ENCODE peak calls at places on chromosomes 2 and 18, in seven cellular contexts. A, P, J, T, S, L and D are unnamed samples.

GRCh38 chr2:13006829-13007715 is 290.3 kb downstream of the TRIB2 start:
- DNase-seq in A (peak), S (peak), L (no peak), J (peak), T (peak), P (peak), D (no peak)

GRCh38 chr2:240567137-240567871 is 980 bp upstream of the RNPEPL1 start:
- DNase-seq in P (no peak), L (no peak), S (no peak), J (no peak), A (no peak), T (no peak), D (peak)

GRCh38 chr2:58558866-58559265 is 317.7 kb upstream of the FANCL start:
- DNase-seq in S (no peak), T (no peak), L (no peak), P (no peak), J (no peak), A (no peak), D (no peak)

GRCh38 chr18:2901405-2901989 is 54.7 kb downstream of the EMILIN2 start:
- DNase-seq in S (no peak), L (no peak), A (peak), P (peak), J (no peak), T (peak), D (peak)

GRCh38 chr2:190717764-190718651 is 69.1 kb downstream of the NAB1 start:
- DNase-seq in A (no peak), P (no peak), T (no peak), L (no peak), S (no peak), J (no peak), D (no peak)

GRCh38 chr2:55048925-55049793 is 1.1 kb downstream of the RTN4 start:
- DNase-seq in J (peak), S (peak), P (peak), L (no peak), T (peak), A (peak), D (peak)

GRCh38 chr2:20247084-20247483 is 22.2 kb upstream of the SDC1 start:
- DNase-seq in L (no peak), T (no peak), J (no peak), A (no peak), S (no peak), P (no peak), D (no peak)

GRCh38 chr2:85434677-85435076 is 16.2 kb downstream of the SH2D6 start:
- DNase-seq in P (no peak), J (no peak), A (no peak), T (no peak), S (no peak), L (no peak), D (no peak)

GRCh38 chr2:231300020-231300721 is 95.3 kb upstream of the B3GNT7 start:
- DNase-seq in T (no peak), A (no peak), J (no peak), S (no peak), P (no peak), L (peak), D (no peak)

GRCh38 chr2:230956827-230957755 is 32.0 kb upstream of the GPR55 start:
- DNase-seq in P (peak), J (peak), T (peak), S (peak), A (peak), L (peak), D (no peak)

GRCh38 chr2:65388051-65388531 is 44.3 kb downstream of the SPRED2 start:
- DNase-seq in J (no peak), A (no peak), T (no peak), S (peak), L (peak), P (no peak), D (no peak)

GRCh38 chr2:31992934-31993333 is 17.9 kb downstream of the MEMO1 start:
- DNase-seq in T (no peak), J (no peak), A (no peak), L (no peak), S (no peak), P (no peak), D (no peak)

GRCh38 chr2:31992025-31992566 is 18.7 kb downstream of the MEMO1 start:
- DNase-seq in L (no peak), A (no peak), P (no peak), S (no peak), T (no peak), J (no peak), D (no peak)

GRCh38 chr2:31983762-31984467 is 26.9 kb downstream of the MEMO1 start:
- DNase-seq in A (peak), J (no peak), S (no peak), L (no peak), P (no peak), T (no peak), D (no peak)

GRCh38 chr2:31986906-31987305 is 23.9 kb downstream of the MEMO1 start:
- DNase-seq in P (no peak), S (no peak), L (no peak), J (no peak), A (no peak), T (no peak), D (no peak)

DNA sequence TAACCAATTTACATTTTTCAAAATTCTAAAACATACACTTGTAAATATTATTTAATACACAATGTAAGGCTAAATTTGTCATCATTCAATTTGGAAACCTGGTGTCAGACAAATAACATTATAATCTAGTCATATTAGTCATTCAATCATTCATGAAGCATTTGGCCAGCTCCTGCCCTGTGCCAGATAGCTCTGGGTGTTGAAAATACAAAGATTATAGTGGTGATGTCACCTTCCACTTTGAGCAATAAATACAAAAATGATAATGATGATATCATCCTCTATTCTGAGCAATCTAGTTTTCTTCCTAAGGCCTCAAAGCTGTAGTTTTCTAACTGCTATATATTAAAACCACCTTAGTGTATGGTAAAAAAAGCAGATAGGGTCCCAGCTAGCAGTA is 23.4 kb downstream of the MEMO1 start:
- DNase-seq in A (peak), T (peak), S (peak), L (no peak), P (peak), J (no peak), D (no peak)
- H3K9ac ChIP-seq in A (no peak), T (no peak), S (no peak), L (no peak), P (no peak), J (no peak), D (no peak)

GRCh38 chr2:26068602-26069298 is 34.9 kb downstream of the RAB10 start:
- DNase-seq in P (peak), L (peak), A (peak), J (peak), T (peak), S (peak), D (no peak)
- H3K9ac ChIP-seq in P (no peak), L (no peak), A (no peak), J (peak), T (no peak), S (peak), D (no peak)

DNA sequence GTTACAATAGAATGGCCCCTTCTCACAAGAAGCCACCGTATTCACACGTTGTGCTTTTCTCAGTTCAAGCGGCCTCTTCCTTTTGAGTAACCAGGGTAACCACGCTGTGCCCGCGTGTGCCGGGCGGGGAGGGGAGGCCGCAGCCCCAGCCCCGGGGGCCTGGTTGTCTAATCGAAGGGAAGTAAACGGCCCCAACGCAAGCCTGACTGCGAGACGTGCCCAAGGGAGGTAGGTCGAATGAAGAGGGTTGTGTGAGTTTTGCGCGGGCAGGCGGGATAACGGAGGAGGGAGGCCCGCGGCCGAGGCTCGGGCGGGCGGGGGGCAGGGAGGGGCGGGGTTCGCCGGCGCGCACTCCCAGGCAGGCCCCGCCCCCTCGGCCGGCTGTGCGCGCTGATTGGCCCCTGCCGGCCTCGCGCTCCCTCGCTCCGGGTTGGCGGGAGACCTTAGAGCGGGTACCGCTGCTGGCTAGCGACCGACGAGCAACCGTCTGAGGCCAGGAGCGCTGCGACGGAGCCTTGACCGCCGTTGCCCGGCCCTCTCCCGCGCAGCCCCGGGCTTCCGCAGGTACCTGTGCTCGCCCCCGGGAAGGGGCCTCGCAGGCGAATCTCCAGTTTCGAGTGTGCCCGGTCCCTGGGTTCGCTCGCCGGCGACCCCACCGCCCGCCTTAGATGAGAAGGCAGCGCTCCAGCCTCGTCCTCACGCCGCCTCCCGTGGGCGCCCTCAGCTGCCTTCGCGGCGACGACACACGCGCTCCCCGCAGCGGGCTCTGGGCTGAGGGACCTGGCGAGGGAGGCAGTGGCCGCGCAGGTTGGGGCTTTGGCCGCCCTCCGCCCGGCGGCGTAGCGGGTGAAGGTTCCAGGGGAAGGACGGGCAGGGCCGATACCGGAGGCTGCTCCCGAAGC is at the start of gene SPDYA:
- DNase-seq in P (peak), J (peak), L (no peak), T (peak), A (peak), S (peak), D (peak)
- H3K9ac ChIP-seq in P (peak), J (no peak), L (peak), T (peak), A (peak), S (no peak), D (no peak)

DNA sequence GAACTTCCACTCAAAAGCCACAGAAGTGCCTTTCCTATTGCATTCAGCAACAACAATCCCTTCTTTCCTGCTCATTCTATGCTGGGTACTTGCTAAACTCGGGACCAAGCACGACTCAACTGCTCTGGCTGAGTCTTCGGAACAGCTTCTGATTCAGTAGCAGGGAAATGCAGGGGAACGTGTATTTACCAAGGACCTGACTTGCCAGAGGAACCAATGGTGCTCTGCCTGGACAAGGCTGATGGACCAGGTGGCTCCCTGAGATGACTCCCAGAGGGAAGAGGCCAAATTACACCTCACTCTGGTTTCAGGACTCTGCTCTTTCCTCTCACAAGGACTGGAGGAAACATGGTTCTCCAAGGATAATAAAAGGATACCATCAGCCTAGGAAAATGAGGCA is 12.2 kb downstream of the CXCR2 start:
- DNase-seq in A (no peak), J (no peak), P (no peak), L (no peak), T (no peak), S (no peak), D (no peak)
- H3K9ac ChIP-seq in A (no peak), J (no peak), P (no peak), L (no peak), T (no peak), S (no peak), D (no peak)

DNA sequence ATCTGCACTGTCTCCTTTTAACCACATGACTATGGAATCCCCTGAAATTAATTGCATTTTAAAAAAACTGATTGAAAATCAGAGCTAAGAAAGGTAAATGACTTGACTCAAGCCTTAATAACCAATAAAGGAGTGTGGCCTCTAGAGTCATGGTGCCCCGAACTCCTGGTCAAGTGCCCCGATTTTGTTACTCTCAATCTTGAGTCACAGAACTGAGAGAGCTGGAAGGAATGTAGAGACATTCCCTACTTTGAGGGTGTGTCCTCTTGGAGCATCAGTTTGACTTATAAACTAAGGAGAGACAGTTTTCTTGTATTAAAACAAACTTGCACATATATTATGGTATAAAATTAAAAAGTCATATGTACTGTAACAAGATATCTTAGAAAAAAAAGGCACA is 2.4 kb downstream of the WDR43 start:
- DNase-seq in T (peak), L (no peak), S (peak), A (peak), P (peak), J (no peak), D (no peak)
- H3K9ac ChIP-seq in T (no peak), L (peak), S (no peak), A (no peak), P (no peak), J (no peak), D (no peak)

GRCh38 chr2:60535392-60536312 is 17.8 kb downstream of the BCL11A start:
- DNase-seq in P (no peak), S (no peak), A (no peak), T (no peak), L (no peak), J (no peak), D (no peak)
- H3K9ac ChIP-seq in P (no peak), S (no peak), A (no peak), T (no peak), L (peak), J (no peak), D (no peak)

DNA sequence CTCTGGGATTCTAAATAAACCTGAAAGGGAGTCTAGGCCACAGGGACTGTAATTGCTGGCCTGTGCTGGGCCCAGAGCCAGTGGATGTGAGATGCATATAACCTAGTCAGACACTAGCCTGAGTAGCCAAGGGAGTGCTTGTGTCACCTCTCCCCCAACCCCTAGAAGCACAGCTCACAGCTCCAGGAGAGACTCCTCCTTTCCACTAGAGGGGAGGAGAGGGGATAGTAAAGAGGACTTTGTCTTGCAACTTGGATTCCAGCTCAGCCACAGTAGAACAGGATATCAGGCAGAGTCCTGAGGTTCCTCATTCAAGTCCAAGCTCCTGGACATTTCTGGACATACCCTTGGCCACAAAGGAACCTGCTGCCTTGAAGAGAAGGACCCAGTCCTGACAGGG is 18.4 kb upstream of the EVA1A start:
- DNase-seq in T (no peak), J (no peak), P (no peak), L (no peak), A (no peak), S (no peak), D (no peak)
- H3K9ac ChIP-seq in T (no peak), J (no peak), P (no peak), L (no peak), A (no peak), S (no peak), D (no peak)

GRCh38 chr2:206092297-206092696 is 6.3 kb upstream of the INO80D start:
- DNase-seq in L (no peak), T (no peak), J (no peak), A (no peak), S (no peak), P (no peak), D (no peak)
- H3K9ac ChIP-seq in L (no peak), T (no peak), J (no peak), A (no peak), S (no peak), P (no peak), D (no peak)

DNA sequence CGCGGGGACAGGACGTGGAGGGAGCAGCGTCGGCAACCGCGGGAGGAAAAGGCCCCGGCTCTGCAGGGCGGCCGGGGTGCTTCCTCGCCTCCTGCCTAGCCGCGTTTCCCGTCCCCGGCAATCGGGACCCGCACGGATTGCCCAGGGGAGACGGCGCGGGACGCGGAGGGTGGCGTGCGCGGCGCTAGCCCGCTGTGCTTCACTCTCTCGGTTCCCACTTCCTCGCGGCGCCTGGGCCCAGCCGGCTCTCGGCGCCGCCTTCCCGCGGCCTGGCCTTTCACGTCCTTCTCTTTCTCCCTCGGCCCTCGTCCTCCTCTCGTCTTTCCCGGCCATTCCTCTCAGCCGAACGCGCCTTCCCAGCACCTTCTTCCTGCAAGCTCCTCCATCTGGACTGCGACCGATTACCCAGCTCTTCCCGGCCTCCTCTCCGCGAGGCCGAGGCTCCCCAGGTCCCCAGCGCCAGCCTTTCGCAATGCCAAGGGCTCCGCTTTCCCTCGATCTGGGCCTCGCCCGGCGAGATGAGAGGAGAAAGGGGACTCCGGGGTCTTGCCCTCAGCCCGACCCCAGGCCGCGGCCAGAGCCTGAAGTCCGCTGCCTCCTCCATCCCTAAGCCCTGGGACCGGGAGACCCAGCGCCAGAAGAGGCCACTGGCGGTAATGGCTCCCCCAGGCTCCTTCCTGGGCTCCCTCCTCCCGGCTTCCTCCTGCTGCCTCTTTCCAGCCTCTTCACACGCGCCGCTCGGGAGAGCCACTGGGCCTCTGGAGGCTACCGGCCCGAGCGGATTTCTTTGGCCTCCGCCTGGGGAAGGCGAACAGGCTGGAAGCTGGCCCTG is 34.2 kb upstream of the ATP6V1B1 start:
- DNase-seq in J (no peak), T (peak), P (peak), L (no peak), S (no peak), A (peak), D (no peak)
- H3K9ac ChIP-seq in J (no peak), T (peak), P (peak), L (no peak), S (no peak), A (peak), D (no peak)